ENCODE peak calls at places on chromosomes 13 and 19, in five cellular contexts. R is activated CD8-positive, alpha-beta T cell treated with anti-CD3 and anti-CD28 coated beads for 36 hours; E is AG09309; D is WERI-Rb-1; T is endothelial cell. Z is an unnamed sample.

GRCh38 chr19:8697671-8698432 is 743 bp downstream of the ACTL9 start:
- DNase-seq in T (no peak), D (peak), R (peak), E (no peak), Z (no peak)

GRCh38 chr19:48539503-48540096 is 12.4 kb upstream of the SULT2B1 start:
- DNase-seq in D (no peak), T (no peak), R (no peak), E (no peak), Z (peak)

GRCh38 chr19:45972081-45972943 is 1.4 kb downstream of the NOVA2 start:
- DNase-seq in D (peak), E (no peak), R (peak), T (no peak), Z (no peak)

GRCh38 chr13:24502567-24503375 is 9.8 kb downstream of the PARP4 start:
- DNase-seq in R (no peak), E (no peak), D (no peak), T (no peak), Z (peak)

GRCh38 chr19:40583283-40583682 is 6.6 kb downstream of the SHKBP1 start:
- DNase-seq in D (no peak), R (no peak), T (no peak), E (no peak), Z (no peak)

GRCh38 chr19:50357178-50358100 is 8.0 kb downstream of the NAPSA start:
- DNase-seq in R (peak), E (no peak), D (peak), T (peak), Z (peak)

GRCh38 chr13:109426690-109426990 is 359.7 kb downstream of the IRS2 start:
- DNase-seq in D (no peak), R (no peak), T (no peak), E (no peak), Z (peak)

GRCh38 chr13:79658333-79658975 is 177.5 kb downstream of the NDFIP2 start:
- DNase-seq in E (no peak), T (no peak), D (no peak), R (no peak), Z (no peak)

GRCh38 chr13:30906411-30906990 is 430 bp downstream of the MEDAG start:
- DNase-seq in T (peak), D (no peak), E (no peak), R (peak), Z (no peak)

GRCh38 chr13:33323766-33324525 is 38.4 kb upstream of the STARD13 start:
- DNase-seq in E (no peak), R (no peak), D (no peak), T (no peak), Z (peak)

GRCh38 chr19:14346279-14346678 is 35.0 kb upstream of the ADGRE5 start:
- DNase-seq in R (no peak), E (no peak), T (no peak), D (no peak), Z (no peak)

GRCh38 chr19:1070931-1071791 is 4.2 kb downstream of the ARHGAP45 start:
- DNase-seq in T (no peak), D (no peak), E (no peak), R (no peak), Z (no peak)

DNA sequence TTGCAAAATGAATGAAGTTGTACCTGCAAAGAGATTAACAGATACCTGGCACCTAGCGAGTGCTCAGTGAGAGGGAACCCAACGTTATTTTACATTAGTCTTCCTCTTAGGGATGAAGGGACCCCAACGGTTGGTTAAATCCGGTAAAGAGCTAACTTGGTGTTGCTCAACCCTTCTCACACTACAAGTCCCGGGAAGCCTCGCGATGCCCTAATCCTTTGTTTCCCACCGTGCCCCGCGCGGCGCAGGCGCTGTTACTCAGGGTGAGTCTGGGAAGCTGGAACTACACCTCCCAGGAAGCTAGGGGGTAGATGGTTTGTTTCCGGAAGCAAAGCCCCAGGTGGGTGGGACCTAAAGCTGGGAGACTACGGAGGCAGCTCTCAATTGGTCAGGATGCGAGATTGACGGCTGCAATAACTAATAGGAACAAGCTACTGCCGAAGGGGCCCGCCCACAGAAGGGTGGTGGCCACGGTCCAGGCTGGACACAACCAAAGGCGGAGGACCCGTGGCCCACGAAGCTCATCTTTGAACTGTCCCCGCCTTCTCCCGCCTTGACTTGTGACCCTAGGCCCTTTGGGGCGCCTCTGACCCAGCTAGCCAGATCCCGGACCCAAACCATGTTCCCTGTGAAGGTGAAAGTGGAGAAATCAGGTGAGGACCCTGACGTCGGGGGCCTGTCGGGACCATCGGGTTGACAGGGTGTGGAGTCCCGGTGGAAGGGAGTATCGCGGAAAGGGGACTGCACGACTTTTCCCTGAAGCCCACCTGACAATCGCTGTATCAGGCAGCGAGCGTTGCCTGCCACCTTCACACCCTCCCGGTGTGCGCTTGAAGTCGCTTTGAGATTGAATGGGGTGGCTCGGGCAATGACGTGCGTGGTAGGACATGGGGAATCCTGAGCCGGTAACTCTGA is at the start of gene LIN37:
- DNase-seq in E (peak), T (peak), D (peak), R (peak), Z (peak)
- TF ChIP-seq CTCF in E (no peak), T (no peak), D (no peak), R (no peak), Z (no peak)

DNA sequence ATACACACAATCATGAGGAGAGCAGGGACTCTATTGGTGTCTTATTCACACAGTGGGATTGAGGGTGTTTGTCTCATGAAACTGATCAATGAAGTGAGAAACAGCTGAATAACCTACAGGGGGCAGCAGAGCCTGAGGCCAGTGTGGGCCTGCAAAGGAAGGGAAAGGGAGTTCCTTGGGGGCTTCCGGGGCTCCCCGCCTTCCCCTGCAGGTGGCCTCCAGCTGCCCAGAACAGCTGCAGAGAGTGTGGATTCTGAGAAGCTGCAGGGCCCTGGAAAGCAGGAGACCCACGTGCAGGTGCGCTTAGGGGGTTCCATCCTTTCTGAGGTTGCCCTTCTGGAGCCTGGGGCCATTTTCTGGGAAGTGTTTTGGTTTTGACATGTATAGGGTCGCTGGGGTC is 20.1 kb downstream of the ZNF763 start:
- DNase-seq in R (peak), E (no peak), D (peak), T (no peak), Z (no peak)
- TF ChIP-seq CTCF in R (peak), E (peak), D (peak), T (no peak), Z (no peak)

DNA sequence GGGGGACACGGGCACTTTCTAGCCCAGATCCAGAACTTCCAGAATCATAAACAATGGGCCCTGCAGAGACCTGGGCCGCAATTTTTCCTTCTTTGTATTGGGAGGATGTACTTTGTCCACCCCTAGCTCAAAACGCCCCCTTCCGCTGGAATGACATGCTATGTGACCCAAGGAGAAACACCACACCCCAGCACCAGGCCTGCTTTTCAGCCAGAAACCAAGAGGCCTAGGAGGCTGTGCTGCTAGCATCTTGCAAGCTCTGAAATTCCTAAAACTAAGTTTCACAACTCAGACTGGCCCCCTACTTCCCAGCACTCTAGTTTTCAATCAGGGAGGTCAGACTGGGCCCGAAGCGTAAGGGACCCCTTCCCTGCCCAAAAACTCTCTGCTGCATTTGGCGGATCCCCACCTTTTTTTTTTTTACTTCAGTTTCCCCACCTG is 538 bp downstream of the LSM4 start:
- DNase-seq in E (no peak), D (peak), T (peak), R (peak), Z (peak)
- TF ChIP-seq CTCF in E (peak), D (peak), T (no peak), R (no peak), Z (peak)

GRCh38 chr19:2394669-2395292 is 32.6 kb downstream of the TIMM13 start:
- DNase-seq in R (no peak), T (no peak), E (no peak), D (no peak), Z (no peak)

GRCh38 chr19:2392366-2392765 is 32.3 kb downstream of the TMPRSS9 start:
- DNase-seq in T (no peak), E (no peak), D (peak), R (no peak), Z (no peak)

GRCh38 chr19:2391118-2391725 is 31.2 kb downstream of the TMPRSS9 start:
- DNase-seq in D (peak), R (peak), E (no peak), T (peak), Z (peak)

GRCh38 chr19:2389594-2389993 is 29.5 kb downstream of the TMPRSS9 start:
- DNase-seq in R (no peak), T (no peak), D (no peak), E (no peak), Z (no peak)

DNA sequence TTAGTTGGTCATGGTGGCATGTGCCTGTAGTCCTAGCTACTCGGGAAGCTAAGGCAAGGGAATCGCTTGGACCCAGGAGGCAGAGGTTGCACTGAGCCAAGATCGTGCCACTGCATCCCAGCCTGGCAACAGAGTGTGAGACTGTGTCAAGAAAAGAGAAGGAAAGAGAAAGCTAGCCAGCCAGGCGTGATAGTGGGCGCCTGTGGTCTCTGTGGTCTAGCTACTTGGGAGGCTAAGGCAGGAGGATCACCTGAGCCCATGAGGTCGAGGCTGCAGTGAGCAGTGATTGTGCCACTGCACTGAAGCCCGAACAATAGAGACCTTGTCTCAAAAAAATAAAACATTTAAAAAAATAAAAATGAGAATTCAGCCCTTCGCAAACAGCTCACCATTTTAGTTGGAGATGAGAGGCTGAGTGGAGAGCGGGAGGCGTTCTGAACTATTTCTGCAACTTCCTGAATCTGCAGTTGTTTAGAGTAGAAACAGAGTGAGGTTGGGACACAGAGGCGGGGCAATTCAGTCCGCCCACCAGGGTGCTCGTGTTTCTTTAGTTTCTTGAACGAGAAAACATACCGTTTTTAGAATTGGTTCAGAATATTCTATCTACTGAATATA is 33.2 kb downstream of the TIMM13 start:
- DNase-seq in T (no peak), E (no peak), D (no peak), R (peak), Z (no peak)
- TF ChIP-seq CTCF in T (no peak), E (no peak), D (no peak), R (no peak), Z (no peak)

GRCh38 chr13:63120883-63121282 is 1705.2 kb upstream of the PCDH20 start:
- DNase-seq in D (no peak), E (no peak), R (no peak), T (no peak), Z (no peak)

DNA sequence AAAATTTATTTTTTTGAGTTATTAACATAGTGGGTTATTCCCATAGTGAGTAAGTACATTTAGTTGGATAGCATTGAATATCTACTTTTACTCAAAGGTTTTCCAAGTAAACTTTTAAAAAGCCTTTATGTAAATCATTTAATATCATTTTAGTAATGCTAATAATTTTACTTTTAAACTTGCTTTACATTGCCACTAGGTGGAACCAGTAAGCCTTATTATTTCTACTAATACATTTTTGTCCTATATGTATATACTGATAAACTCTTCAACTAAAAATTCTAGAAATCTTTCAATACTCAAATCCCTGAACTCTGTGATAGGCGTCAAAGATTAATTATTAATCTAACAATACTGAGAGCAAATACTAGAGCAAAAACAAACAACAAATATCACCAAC is 1709.2 kb upstream of the PCDH20 start:
- DNase-seq in R (no peak), E (no peak), T (no peak), D (no peak), Z (peak)
- TF ChIP-seq CTCF in R (peak), E (peak), T (peak), D (no peak), Z (peak)

DNA sequence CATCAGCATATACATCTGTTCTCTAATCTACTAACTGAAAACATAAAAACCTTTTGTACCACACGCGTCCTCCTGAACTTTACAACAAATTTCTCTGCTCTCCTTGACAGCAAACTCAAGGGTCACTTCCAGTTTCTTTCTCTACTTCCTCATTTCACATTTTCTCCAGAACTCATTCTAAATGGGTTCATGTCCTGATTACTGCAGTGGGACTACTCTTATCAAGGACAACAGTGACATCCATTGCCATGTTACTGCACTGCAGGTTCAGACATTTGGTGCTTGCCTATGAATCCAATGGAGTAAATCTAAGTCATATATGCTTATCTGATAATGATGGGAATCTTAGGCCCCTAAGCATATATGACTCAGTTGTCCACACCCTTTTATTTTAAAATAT is 35.3 kb downstream of the FPR3 start:
- DNase-seq in E (no peak), T (no peak), D (no peak), R (no peak), Z (peak)
- TF ChIP-seq CTCF in E (no peak), T (no peak), D (no peak), R (no peak), Z (peak)

DNA sequence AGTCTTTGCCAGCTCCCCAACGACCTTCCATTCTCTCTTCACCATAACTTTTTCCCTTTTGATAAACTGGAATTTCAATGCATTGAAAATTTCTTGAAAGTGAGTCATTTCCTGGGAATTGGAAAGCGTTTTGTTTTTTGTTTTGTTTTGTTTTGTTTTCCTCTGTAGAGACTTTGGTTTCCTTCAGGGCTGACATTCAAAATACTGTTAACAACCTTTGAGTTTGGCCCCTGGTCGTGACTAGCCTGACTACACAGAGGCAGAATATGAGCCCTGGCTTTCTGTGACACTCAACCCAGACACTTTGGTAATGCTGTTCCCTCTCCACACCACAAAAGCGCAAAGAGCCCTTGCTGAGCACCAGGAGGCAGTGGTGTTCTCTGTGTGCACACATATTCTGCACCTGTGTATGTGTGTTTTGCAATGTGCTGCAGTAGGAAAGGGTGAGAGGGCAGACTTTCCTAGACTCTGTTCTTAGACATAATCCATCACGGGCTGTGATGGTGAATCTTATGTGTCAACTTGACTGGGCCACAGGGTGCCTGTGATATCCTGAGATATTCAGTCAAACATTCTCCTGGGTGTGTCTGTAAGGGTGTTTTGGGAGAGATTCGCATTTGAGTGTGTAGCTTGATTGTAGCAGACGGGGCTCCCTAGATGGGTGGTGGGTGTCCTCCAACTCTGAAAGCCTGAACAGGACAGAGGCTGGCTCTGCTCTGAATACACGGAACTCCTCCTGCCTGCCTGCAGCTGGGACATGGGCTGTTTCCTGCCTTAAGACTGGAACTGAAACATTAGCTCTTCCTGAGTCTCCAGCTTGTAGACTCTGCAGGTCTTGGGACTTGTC is 29.5 kb upstream of the ANKRD10 start:
- DNase-seq in T (peak), D (peak), E (peak), R (peak), Z (peak)
- TF ChIP-seq CTCF in T (no peak), D (peak), E (peak), R (peak), Z (peak)

GRCh38 chr19:42312370-42312769 is 739 bp upstream of the TMEM145 start:
- DNase-seq in T (no peak), D (no peak), E (no peak), R (no peak), Z (no peak)

GRCh38 chr19:42313840-42314755 is 989 bp downstream of the TMEM145 start:
- DNase-seq in T (no peak), R (no peak), E (no peak), D (no peak), Z (no peak)

GRCh38 chr19:42311612-42312160 is 1.4 kb upstream of the TMEM145 start:
- DNase-seq in R (no peak), D (peak), E (no peak), T (no peak), Z (no peak)

GRCh38 chr19:42315024-42315423 is 1.9 kb downstream of the TMEM145 start:
- DNase-seq in E (no peak), D (no peak), T (no peak), R (no peak), Z (no peak)

DNA sequence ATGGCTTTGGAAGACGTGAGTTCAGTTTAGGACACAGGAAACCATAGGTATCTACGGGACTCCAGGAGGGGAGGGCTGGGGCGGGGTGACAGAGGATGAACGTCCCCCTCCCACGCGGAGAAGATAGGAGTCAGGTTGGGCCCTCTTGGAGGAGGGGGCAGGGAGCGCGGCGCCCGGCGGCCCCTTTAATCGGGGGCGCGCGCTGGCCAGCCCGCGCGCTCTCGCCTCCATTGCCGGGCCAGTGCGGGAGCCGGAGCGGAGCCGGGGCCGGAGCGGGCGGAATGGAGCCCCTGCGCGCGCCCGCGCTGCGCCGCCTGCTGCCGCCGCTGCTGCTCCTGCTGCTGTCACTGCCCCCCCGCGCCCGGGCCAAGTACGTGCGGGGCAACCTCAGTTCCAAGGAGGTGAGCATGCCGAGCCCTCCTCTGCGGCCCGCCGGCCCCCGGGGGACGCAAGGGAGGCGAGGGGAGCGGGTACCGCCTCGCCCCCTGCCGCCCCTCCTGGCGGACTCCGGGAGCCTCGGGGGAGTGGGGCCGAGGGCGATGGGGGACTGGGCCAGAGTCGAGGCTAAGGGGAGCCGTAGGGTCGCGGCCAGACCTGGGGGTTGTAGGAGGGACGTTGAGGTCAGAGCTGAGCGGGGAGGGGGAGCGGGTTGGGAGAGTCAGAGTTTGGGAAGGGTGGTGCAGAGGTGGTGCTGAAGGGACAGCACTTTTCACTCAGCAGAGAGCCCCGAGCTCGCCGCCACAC is at the start of gene TMEM145:
- DNase-seq in D (peak), T (peak), R (peak), E (no peak), Z (peak)
- TF ChIP-seq CTCF in D (peak), T (no peak), R (no peak), E (peak), Z (no peak)